ENCODE peak calls at places on chromosomes 6 and 20, in eight cellular contexts. One of them, this sample, is unnamed. For H3K4me1, the result is how much of the 10 kb centered on the place peaks cover.

GRCh38 chr6:20600831-20601230 is 66.6 kb downstream of the CDKAL1 start:
- DNase-seq in GM23338: no peak
- DNase-seq in gastrocnemius medialis: no peak
- DNase-seq in lung: no peak
- DNase-seq in Panc1: no peak
- DNase-seq in neural progenitor cell: no peak
- DNase-seq in pancreas: no peak
- DNase-seq in aorta: no peak
- DNase-seq in this sample: no peak

GRCh38 chr20:62475027-62475818 is 572 bp downstream of the GATA5 start:
- DNase-seq in neural progenitor cell: peak
- DNase-seq in pancreas: no peak
- DNase-seq in Panc1: no peak
- DNase-seq in aorta: no peak
- DNase-seq in lung: no peak
- DNase-seq in gastrocnemius medialis: no peak
- DNase-seq in GM23338: peak
- DNase-seq in this sample: peak

GRCh38 chr6:18211338-18211737 is 53.0 kb downstream of the DEK start:
- DNase-seq in aorta: no peak
- DNase-seq in gastrocnemius medialis: no peak
- DNase-seq in lung: no peak
- DNase-seq in Panc1: no peak
- DNase-seq in neural progenitor cell: no peak
- DNase-seq in GM23338: no peak
- DNase-seq in pancreas: no peak
- DNase-seq in this sample: no peak

GRCh38 chr6:157264701-157265100 is 58.6 kb downstream of the TMEM242 start:
- DNase-seq in neural progenitor cell: no peak
- DNase-seq in gastrocnemius medialis: no peak
- DNase-seq in Panc1: no peak
- DNase-seq in GM23338: no peak
- DNase-seq in aorta: peak
- DNase-seq in lung: no peak
- DNase-seq in pancreas: no peak
- DNase-seq in this sample: no peak

GRCh38 chr6:158018370-158018771 is 36.7 kb downstream of the SYNJ2 start:
- DNase-seq in gastrocnemius medialis: no peak
- DNase-seq in neural progenitor cell: no peak
- DNase-seq in aorta: no peak
- DNase-seq in Panc1: no peak
- DNase-seq in pancreas: no peak
- DNase-seq in GM23338: no peak
- DNase-seq in lung: no peak
- DNase-seq in this sample: no peak

GRCh38 chr6:135812085-135812526 is 39.4 kb upstream of the PDE7B start:
- DNase-seq in neural progenitor cell: no peak
- DNase-seq in lung: no peak
- DNase-seq in aorta: no peak
- DNase-seq in pancreas: no peak
- DNase-seq in gastrocnemius medialis: peak
- DNase-seq in GM23338: no peak
- DNase-seq in Panc1: no peak
- DNase-seq in this sample: peak

GRCh38 chr6:4636141-4636880 is 139.9 kb upstream of the CDYL start:
- DNase-seq in pancreas: no peak
- DNase-seq in lung: no peak
- DNase-seq in neural progenitor cell: no peak
- DNase-seq in aorta: no peak
- DNase-seq in Panc1: no peak
- DNase-seq in GM23338: no peak
- DNase-seq in gastrocnemius medialis: peak
- DNase-seq in this sample: no peak

GRCh38 chr6:12232339-12232738 is 57.8 kb upstream of the EDN1 start:
- DNase-seq in neural progenitor cell: no peak
- DNase-seq in Panc1: no peak
- DNase-seq in pancreas: no peak
- DNase-seq in gastrocnemius medialis: no peak
- DNase-seq in aorta: no peak
- DNase-seq in GM23338: no peak
- DNase-seq in lung: no peak
- DNase-seq in this sample: no peak

GRCh38 chr6:35311390-35312075 is 13.9 kb downstream of the DEF6 start:
- DNase-seq in aorta: no peak
- DNase-seq in neural progenitor cell: no peak
- DNase-seq in Panc1: no peak
- DNase-seq in pancreas: no peak
- DNase-seq in gastrocnemius medialis: no peak
- DNase-seq in lung: no peak
- DNase-seq in GM23338: no peak
- DNase-seq in this sample: no peak

GRCh38 chr6:128394171-128394570 is 126.2 kb downstream of the PTPRK start:
- DNase-seq in lung: no peak
- DNase-seq in pancreas: no peak
- DNase-seq in Panc1: no peak
- DNase-seq in aorta: no peak
- DNase-seq in gastrocnemius medialis: no peak
- DNase-seq in GM23338: no peak
- DNase-seq in neural progenitor cell: no peak
- DNase-seq in this sample: no peak

GRCh38 chr6:111418971-111419693 is 63.9 kb downstream of the REV3L start:
- DNase-seq in neural progenitor cell: no peak
- DNase-seq in aorta: no peak
- DNase-seq in gastrocnemius medialis: no peak
- DNase-seq in Panc1: no peak
- DNase-seq in GM23338: no peak
- DNase-seq in pancreas: no peak
- DNase-seq in lung: no peak
- DNase-seq in this sample: no peak

GRCh38 chr20:2948968-2949367 is 75.7 kb downstream of the PTPRA start:
- DNase-seq in gastrocnemius medialis: no peak
- DNase-seq in lung: no peak
- DNase-seq in pancreas: no peak
- DNase-seq in Panc1: no peak
- DNase-seq in GM23338: no peak
- DNase-seq in neural progenitor cell: no peak
- DNase-seq in aorta: no peak
- DNase-seq in this sample: no peak

GRCh38 chr20:44691424-44692423 is 23.4 kb upstream of the CCN5 start:
- DNase-seq in GM23338: no peak
- DNase-seq in Panc1: no peak
- DNase-seq in lung: no peak
- DNase-seq in neural progenitor cell: no peak
- DNase-seq in aorta: peak
- DNase-seq in pancreas: no peak
- DNase-seq in gastrocnemius medialis: peak
- DNase-seq in this sample: peak

GRCh38 chr6:70657706-70658105 is 10.0 kb upstream of the SMAP1 start:
- DNase-seq in neural progenitor cell: peak
- DNase-seq in lung: no peak
- DNase-seq in Panc1: no peak
- DNase-seq in GM23338: no peak
- DNase-seq in pancreas: no peak
- DNase-seq in aorta: no peak
- DNase-seq in gastrocnemius medialis: no peak
- DNase-seq in this sample: no peak

GRCh38 chr6:158028876-158029275 is 47.2 kb downstream of the SYNJ2 start:
- DNase-seq in gastrocnemius medialis: no peak
- DNase-seq in Panc1: no peak
- DNase-seq in neural progenitor cell: no peak
- DNase-seq in pancreas: peak
- DNase-seq in aorta: peak
- DNase-seq in GM23338: no peak
- DNase-seq in lung: no peak
- DNase-seq in this sample: no peak

DNA sequence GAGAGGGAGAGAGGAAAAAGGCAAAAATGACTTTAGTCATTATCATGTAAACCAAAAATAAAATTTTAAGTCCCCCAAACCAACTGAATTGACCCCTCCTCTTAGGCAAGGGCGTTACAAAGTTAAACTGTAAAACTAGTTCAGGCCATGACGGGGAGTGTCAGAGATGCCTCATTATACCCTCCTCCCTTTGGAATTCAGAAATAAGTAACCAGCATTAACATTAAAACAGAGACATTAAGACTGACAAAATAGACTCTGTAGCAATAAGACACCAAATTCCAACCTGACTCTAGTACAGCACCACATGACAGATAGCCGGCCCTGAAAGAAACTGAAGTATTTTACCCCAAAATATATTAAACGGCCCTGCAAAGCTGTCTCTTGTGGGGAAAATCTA is 150.9 kb downstream of the PKHD1 start:
- DNase-seq in aorta: no peak
- DNase-seq in neural progenitor cell: no peak
- DNase-seq in pancreas: no peak
- DNase-seq in Panc1: no peak
- DNase-seq in lung: no peak
- DNase-seq in gastrocnemius medialis: no peak
- DNase-seq in GM23338: no peak
- DNase-seq in this sample: no peak
- H3K4me1 ChIP-seq in aorta: under half
- H3K4me1 ChIP-seq in neural progenitor cell: under half
- H3K4me1 ChIP-seq in pancreas: under half
- H3K4me1 ChIP-seq in Panc1: under half
- H3K4me1 ChIP-seq in lung: under half
- H3K4me1 ChIP-seq in gastrocnemius medialis: under half
- H3K4me1 ChIP-seq in GM23338: under half
- H3K4me1 ChIP-seq in this sample: under half

GRCh38 chr6:105791569-105792318 is 294.4 kb upstream of the PRDM1 start:
- DNase-seq in gastrocnemius medialis: no peak
- DNase-seq in aorta: no peak
- DNase-seq in GM23338: no peak
- DNase-seq in neural progenitor cell: no peak
- DNase-seq in pancreas: no peak
- DNase-seq in Panc1: no peak
- DNase-seq in lung: no peak
- DNase-seq in this sample: no peak
- H3K27ac ChIP-seq in gastrocnemius medialis: no peak
- H3K27ac ChIP-seq in aorta: no peak
- H3K27ac ChIP-seq in GM23338: no peak
- H3K27ac ChIP-seq in neural progenitor cell: no peak
- H3K27ac ChIP-seq in pancreas: no peak
- H3K27ac ChIP-seq in Panc1: no peak
- H3K27ac ChIP-seq in lung: no peak
- H3K27ac ChIP-seq in this sample: no peak

GRCh38 chr6:37057128-37057471 is 51.6 kb downstream of the FGD2 start:
- DNase-seq in aorta: no peak
- DNase-seq in GM23338: no peak
- DNase-seq in lung: no peak
- DNase-seq in gastrocnemius medialis: no peak
- DNase-seq in pancreas: no peak
- DNase-seq in Panc1: no peak
- DNase-seq in neural progenitor cell: no peak
- DNase-seq in this sample: no peak
- H3K4me1 ChIP-seq in aorta: under half
- H3K4me1 ChIP-seq in GM23338: under half
- H3K4me1 ChIP-seq in lung: under half
- H3K4me1 ChIP-seq in gastrocnemius medialis: under half
- H3K4me1 ChIP-seq in pancreas: under half
- H3K4me1 ChIP-seq in Panc1: half or more
- H3K4me1 ChIP-seq in neural progenitor cell: under half
- H3K4me1 ChIP-seq in this sample: under half

GRCh38 chr20:32111763-32112162 is 2.2 kb downstream of the TM9SF4 start:
- DNase-seq in GM23338: no peak
- DNase-seq in gastrocnemius medialis: no peak
- DNase-seq in neural progenitor cell: no peak
- DNase-seq in aorta: no peak
- DNase-seq in pancreas: no peak
- DNase-seq in lung: no peak
- DNase-seq in Panc1: no peak
- DNase-seq in this sample: no peak

GRCh38 chr20:32109392-32110172 is at the start of gene TM9SF4:
- DNase-seq in Panc1: peak
- DNase-seq in neural progenitor cell: peak
- DNase-seq in GM23338: peak
- DNase-seq in aorta: peak
- DNase-seq in lung: peak
- DNase-seq in pancreas: peak
- DNase-seq in gastrocnemius medialis: peak
- DNase-seq in this sample: peak

GRCh38 chr20:32111287-32111686 is 1.8 kb downstream of the TM9SF4 start:
- DNase-seq in aorta: no peak
- DNase-seq in gastrocnemius medialis: no peak
- DNase-seq in Panc1: no peak
- DNase-seq in GM23338: no peak
- DNase-seq in lung: no peak
- DNase-seq in pancreas: no peak
- DNase-seq in neural progenitor cell: no peak
- DNase-seq in this sample: no peak

GRCh38 chr20:32110173-32110704 is 725 bp downstream of the TM9SF4 start:
- DNase-seq in gastrocnemius medialis: no peak
- DNase-seq in aorta: no peak
- DNase-seq in GM23338: no peak
- DNase-seq in pancreas: no peak
- DNase-seq in neural progenitor cell: no peak
- DNase-seq in Panc1: no peak
- DNase-seq in lung: no peak
- DNase-seq in this sample: peak

DNA sequence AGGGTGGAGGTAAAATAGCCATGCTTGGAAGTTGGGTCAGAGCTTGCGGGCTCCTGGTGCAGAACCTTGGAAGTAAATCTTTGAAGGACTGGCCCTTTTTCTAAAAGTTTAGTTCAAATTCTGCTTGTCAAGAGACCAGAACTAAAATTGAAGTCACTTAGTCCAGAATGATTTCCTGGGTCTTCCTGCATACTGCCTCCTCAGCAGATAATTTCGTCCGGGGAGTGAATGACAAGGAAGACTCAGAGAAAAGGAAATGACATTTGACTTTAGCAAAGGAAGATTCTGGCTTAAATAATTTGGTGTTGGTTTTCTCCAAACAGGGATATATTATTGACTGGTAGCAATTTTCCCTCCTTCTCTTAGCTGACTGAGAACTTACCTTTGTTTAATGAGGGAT is 1.2 kb downstream of the TM9SF4 start:
- DNase-seq in pancreas: no peak
- DNase-seq in Panc1: no peak
- DNase-seq in neural progenitor cell: no peak
- DNase-seq in GM23338: no peak
- DNase-seq in gastrocnemius medialis: no peak
- DNase-seq in aorta: no peak
- DNase-seq in lung: no peak
- DNase-seq in this sample: no peak
- H3K27ac ChIP-seq in pancreas: no peak
- H3K27ac ChIP-seq in Panc1: peak
- H3K27ac ChIP-seq in neural progenitor cell: no peak
- H3K27ac ChIP-seq in GM23338: peak
- H3K27ac ChIP-seq in gastrocnemius medialis: peak
- H3K27ac ChIP-seq in aorta: no peak
- H3K27ac ChIP-seq in lung: no peak
- H3K27ac ChIP-seq in this sample: no peak

GRCh38 chr6:41940759-41941279 is 789 bp downstream of the CCND3 start:
- DNase-seq in GM23338: peak
- DNase-seq in Panc1: no peak
- DNase-seq in pancreas: peak
- DNase-seq in gastrocnemius medialis: peak
- DNase-seq in aorta: peak
- DNase-seq in neural progenitor cell: peak
- DNase-seq in lung: peak
- DNase-seq in this sample: peak
- H3K4me1 ChIP-seq in GM23338: under half
- H3K4me1 ChIP-seq in Panc1: under half
- H3K4me1 ChIP-seq in pancreas: under half
- H3K4me1 ChIP-seq in gastrocnemius medialis: under half
- H3K4me1 ChIP-seq in aorta: under half
- H3K4me1 ChIP-seq in neural progenitor cell: under half
- H3K4me1 ChIP-seq in lung: under half
- H3K4me1 ChIP-seq in this sample: under half

GRCh38 chr6:47710295-47710694 is 11.9 kb downstream of the ADGRF4 start:
- DNase-seq in GM23338: no peak
- DNase-seq in neural progenitor cell: no peak
- DNase-seq in Panc1: no peak
- DNase-seq in lung: no peak
- DNase-seq in pancreas: no peak
- DNase-seq in aorta: no peak
- DNase-seq in gastrocnemius medialis: no peak
- DNase-seq in this sample: no peak
- H3K27ac ChIP-seq in GM23338: no peak
- H3K27ac ChIP-seq in neural progenitor cell: no peak
- H3K27ac ChIP-seq in Panc1: no peak
- H3K27ac ChIP-seq in lung: no peak
- H3K27ac ChIP-seq in pancreas: no peak
- H3K27ac ChIP-seq in aorta: no peak
- H3K27ac ChIP-seq in gastrocnemius medialis: no peak
- H3K27ac ChIP-seq in this sample: no peak